ENCODE peak calls at places on chromosome 19, in five cellular contexts. Z is CD4-positive, CD25-positive, alpha-beta regulatory T cell; Y is sciatic nerve; X is OCI-LY7; O is brain microvascular endothelial cell. P is an unnamed sample.

GRCh38 chr19:6424190-6424938 is at the start of gene KHSRP:
- DNase-seq in Z (peak), Y (no peak), X (peak), O (no peak), P (no peak)

GRCh38 chr19:33391631-33392249 is 18.2 kb downstream of the CEBPG start:
- DNase-seq in Z (no peak), Y (peak), X (no peak), O (no peak), P (no peak)

GRCh38 chr19:40280608-40281221 is 4.4 kb downstream of the AKT2 start:
- DNase-seq in Z (no peak), Y (no peak), X (peak), O (no peak), P (no peak)

GRCh38 chr19:3868770-3869456 is at the start of gene ZFR2:
- DNase-seq in Z (no peak), Y (no peak), X (peak), O (no peak), P (no peak)

GRCh38 chr19:55175117-55175867 is 4.8 kb downstream of the SYT5 start:
- DNase-seq in Z (no peak), Y (no peak), X (no peak), O (no peak), P (no peak)

GRCh38 chr19:19170053-19170945 is at the start of gene MEF2B:
- DNase-seq in Z (peak), Y (peak), X (peak), O (peak), P (no peak)

GRCh38 chr19:2477732-2478191 is 1.8 kb downstream of the GADD45B start:
- DNase-seq in Z (peak), Y (no peak), X (peak), O (no peak), P (peak)

GRCh38 chr19:54415208-54415900 is at the start of gene TTYH1:
- DNase-seq in Z (no peak), Y (no peak), X (no peak), O (no peak), P (no peak)

GRCh38 chr19:14149011-14149410 is 12.6 kb upstream of the ASF1B start:
- DNase-seq in Z (no peak), Y (no peak), X (no peak), O (no peak), P (no peak)

GRCh38 chr19:40143612-40144011 is 47.6 kb upstream of the MAP3K10 start:
- DNase-seq in Z (no peak), Y (no peak), X (peak), O (no peak), P (peak)

GRCh38 chr19:30447276-30447870 is 75.2 kb downstream of the ZNF536 start:
- DNase-seq in Z (no peak), Y (no peak), X (no peak), O (no peak), P (no peak)

GRCh38 chr19:32675720-32676185 is at the start of gene RGS9BP:
- DNase-seq in Z (peak), Y (peak), X (no peak), O (peak), P (peak)

GRCh38 chr19:44303305-44303704 is 1.5 kb downstream of the ZNF235 start:
- DNase-seq in Z (no peak), Y (no peak), X (no peak), O (no peak), P (peak)

GRCh38 chr19:44644391-44645016 is 794 bp downstream of the PVR start:
- DNase-seq in Z (no peak), Y (no peak), X (no peak), O (no peak), P (peak)

GRCh38 chr19:17654993-17655392 is 33.2 kb downstream of the UNC13A start:
- DNase-seq in Z (no peak), Y (no peak), X (peak), O (no peak), P (peak)

P was measured in KBM-7.